ENCODE peak calls at places on chromosomes 7 and 10, in four cellular contexts. L, Y, M and E are unnamed samples.

GRCh38 chr10:103547391-103547946 is 54.0 kb downstream of the NEURL1 start:
- DNase-seq in M (peak), L (no peak), Y (peak), E (no peak)

GRCh38 chr7:9189683-9190082 is 756.3 kb downstream of the NXPH1 start:
- DNase-seq in M (no peak), L (peak), Y (no peak), E (no peak)

GRCh38 chr7:139681463-139681755 is 96.4 kb downstream of the HIPK2 start:
- DNase-seq in Y (no peak), M (no peak), L (no peak), E (no peak)

GRCh38 chr7:129401228-129401967 is 32.8 kb upstream of the STRIP2 start:
- DNase-seq in M (no peak), Y (no peak), L (no peak), E (no peak)

GRCh38 chr7:20064974-20065862 is 152.0 kb downstream of the MACC1 start:
- DNase-seq in M (no peak), Y (no peak), L (no peak), E (no peak)

GRCh38 chr7:6271694-6272371 is 591 bp downstream of the CYTH3 start:
- DNase-seq in M (peak), Y (no peak), L (no peak), E (no peak)

GRCh38 chr7:149748223-149748874 is 25.0 kb downstream of the ZNF467 start:
- DNase-seq in L (no peak), M (no peak), Y (no peak), E (no peak)

GRCh38 chr10:97498841-97499560 is at the start of gene UBTD1:
- DNase-seq in Y (peak), L (peak), M (no peak), E (peak)

GRCh38 chr10:34916368-34916767 is 101.3 kb upstream of the PARD3 start:
- DNase-seq in M (no peak), Y (no peak), L (no peak), E (no peak)

GRCh38 chr10:34547283-34547682 is 267.8 kb downstream of the PARD3 start:
- DNase-seq in L (no peak), Y (no peak), M (no peak), E (no peak)